ENCODE peak calls at places on chromosomes 16 and 17, in ten cellular contexts. D, S, P, G, Y, I, B, X, R and W are unnamed samples.

GRCh38 chr16:80460004-80460403 is 80.8 kb upstream of the DYNLRB2 start:
- DNase-seq in P (no peak), I (no peak), X (peak; percentile 1), S (no peak), D (no peak), Y (no peak), R (no peak), G (no peak), B (no peak), W (no peak)

GRCh38 chr17:43737722-43738121 is 20.9 kb downstream of the SOST start:
- DNase-seq in D (no peak), S (no peak), R (no peak), I (no peak), X (peak; percentile 45), G (no peak), B (no peak), Y (no peak), P (no peak), W (no peak)

GRCh38 chr17:33595783-33596182 is 302.7 kb upstream of the ASIC2 start:
- DNase-seq in Y (no peak), X (no peak), S (no peak), G (peak; percentile 46), P (no peak), R (no peak), D (no peak), I (no peak), B (no peak), W (no peak)

GRCh38 chr17:17757391-17757791 is 76.1 kb downstream of the RAI1 start:
- DNase-seq in Y (no peak), P (no peak), S (no peak), G (no peak), X (no peak), D (no peak), B (no peak), R (no peak), I (no peak), W (no peak)

GRCh38 chr16:9357829-9358228 is 266.4 kb downstream of the HAPSTR1 start:
- DNase-seq in R (no peak), G (no peak), Y (no peak), I (no peak), S (no peak), X (no peak), B (no peak), P (no peak), D (no peak), W (no peak)

GRCh38 chr16:53771655-53772497 is 67.9 kb downstream of the FTO start:
- DNase-seq in B (no peak), P (no peak), I (no peak), Y (no peak), X (no peak), R (no peak), D (no peak), G (no peak), S (no peak), W (no peak)

GRCh38 chr16:4411684-4412083 is 4.7 kb downstream of the CORO7 start:
- DNase-seq in X (no peak), I (no peak), Y (no peak), D (no peak), S (no peak), G (peak; percentile 87), P (no peak), R (no peak), B (peak; percentile 40), W (no peak)

GRCh38 chr16:1653023-1653422 is 25.1 kb upstream of the JPT2 start:
- DNase-seq in X (no peak), B (no peak), R (no peak), Y (no peak), G (no peak), P (no peak), D (no peak), S (no peak), I (no peak), W (no peak)

GRCh38 chr16:11250091-11250785 is 5.8 kb downstream of the SOCS1 start:
- DNase-seq in S (no peak), I (peak; percentile 9), B (no peak), D (no peak), R (no peak), G (no peak), X (no peak), Y (no peak), P (no peak), W (no peak)

GRCh38 chr17:63631626-63632025 is 9.4 kb downstream of the MAP3K3 start:
- DNase-seq in G (no peak), R (no peak), P (no peak), S (no peak), X (no peak), D (no peak), B (no peak), Y (no peak), I (no peak), W (no peak)